ENCODE peak calls at places on chromosome 18, in six cellular contexts. P is CD8-positive, alpha-beta memory T cell; L is cardiac muscle cell; T is mammary epithelial cell; K is PC-9; W is GM23248. V is an unnamed sample.

GRCh38 chr18:33818145-33818544 is 240.1 kb downstream of the ASXL3 start:
- DNase-seq in P (no peak), K (no peak), W (no peak), L (no peak), T (no peak), V (no peak)

GRCh38 chr18:47420130-47420529 is 168.7 kb upstream of the SKOR2 start:
- DNase-seq in W (no peak), T (no peak), P (no peak), K (no peak), L (no peak), V (no peak)

GRCh38 chr18:6997802-6998201 is 119.8 kb downstream of the LAMA1 start:
- DNase-seq in W (peak; percentile 44), T (no peak), K (no peak), P (no peak), L (peak; percentile 89), V (no peak)

GRCh38 chr18:10259075-10259474 is 195.4 kb upstream of the APCDD1 start:
- DNase-seq in W (no peak), L (no peak), K (no peak), P (no peak), T (no peak), V (no peak)

GRCh38 chr18:37253424-37254255 is 312.0 kb downstream of the CELF4 start:
- DNase-seq in K (peak; percentile 52), W (peak; percentile 25), T (no peak), P (no peak), L (peak; percentile 13), V (no peak)

GRCh38 chr18:23020555-23021294 is 87.6 kb downstream of the RBBP8 start:
- DNase-seq in P (no peak), L (no peak), T (no peak), K (no peak), W (no peak), V (no peak)

GRCh38 chr18:40904295-40904694 is 1050.7 kb upstream of the PIK3C3 start:
- DNase-seq in P (no peak), T (no peak), W (peak; percentile 9), L (no peak), K (no peak), V (no peak)

GRCh38 chr18:56233595-56233994 is 404.8 kb downstream of the TXNL1 start:
- DNase-seq in P (no peak), L (peak; percentile 89), T (peak; percentile 79), W (peak; percentile 93), K (no peak), V (peak; percentile 58)

GRCh38 chr18:50729986-50730385 is 89.8 kb downstream of the MRO start:
- DNase-seq in P (no peak), W (no peak), K (no peak), T (no peak), L (no peak), V (no peak)

GRCh38 chr18:63342206-63342605 is 22.6 kb upstream of the BCL2 start:
- DNase-seq in P (no peak), W (peak; percentile 37), K (no peak), L (peak; percentile 53), T (no peak), V (no peak)

GRCh38 chr18:75678662-75679061 is 251.2 kb upstream of the SMIM21 start:
- DNase-seq in K (no peak), L (peak; percentile 54), W (no peak), T (no peak), P (no peak), V (no peak)

GRCh38 chr18:51235011-51235789 is 37.7 kb upstream of the MEX3C start:
- DNase-seq in T (peak; percentile 67), W (peak; percentile 17), P (no peak), K (peak; percentile 26), L (peak; percentile 55), V (peak; percentile 6)

GRCh38 chr18:26540041-26540628 is 8.2 kb downstream of the KCTD1 start:
- DNase-seq in P (no peak), W (peak; percentile 61), L (peak; percentile 38), T (peak; percentile 90), K (no peak), V (no peak)

GRCh38 chr18:42182728-42183700 is 228.0 kb downstream of the PIK3C3 start:
- DNase-seq in W (peak; percentile 58), K (no peak), L (peak; percentile 9), P (no peak), T (peak; percentile 59), V (no peak)

GRCh38 chr18:9106094-9106493 is 3.6 kb downstream of the NDUFV2 start:
- DNase-seq in K (no peak), T (no peak), P (no peak), L (no peak), W (no peak), V (no peak)

GRCh38 chr18:35582899-35583558 is 1.5 kb downstream of the GALNT1 start:
- DNase-seq in T (peak; percentile 5), L (peak; percentile 42), K (peak; percentile 9), W (peak; percentile 22), P (no peak), V (no peak)

GRCh38 chr18:26454616-26455015 is 93.7 kb downstream of the KCTD1 start:
- DNase-seq in K (no peak), W (no peak), L (no peak), T (no peak), P (no peak), V (no peak)

GRCh38 chr18:54923339-54923956 is 35.8 kb downstream of the CCDC68 start:
- DNase-seq in W (no peak), T (no peak), L (peak; percentile 18), P (no peak), K (no peak), V (no peak)

GRCh38 chr18:21599585-21600525 is 649 bp downstream of the ESCO1 start:
- DNase-seq in W (peak; percentile 71), T (no peak), P (no peak), K (peak; percentile 54), L (peak; percentile 6), V (no peak)

GRCh38 chr18:54149078-54149697 is 75.3 kb downstream of the MBD2 start:
- DNase-seq in T (peak; percentile 89), W (peak; percentile 93), P (no peak), K (peak; percentile 47), L (peak; percentile 93), V (peak; percentile 78)

GRCh38 chr18:57801379-57802165 is 1.5 kb downstream of the ATP8B1 start:
- DNase-seq in W (peak; percentile 60), T (no peak), L (no peak), K (no peak), P (no peak), V (no peak)

GRCh38 chr18:74524097-74524496 is 10.2 kb upstream of the CNDP1 start:
- DNase-seq in K (no peak), W (no peak), L (peak; percentile 10), P (no peak), T (no peak), V (no peak)

GRCh38 chr18:60980422-60981005 is 352.7 kb upstream of the CDH20 start:
- DNase-seq in W (no peak), P (no peak), T (no peak), L (no peak), K (no peak), V (no peak)

GRCh38 chr18:5456577-5457466 is 87.0 kb downstream of the EPB41L3 start:
- DNase-seq in L (peak; percentile 71), P (no peak), K (no peak), W (peak; percentile 68), T (no peak), V (no peak)

GRCh38 chr18:10304853-10305252 is 149.6 kb upstream of the APCDD1 start:
- DNase-seq in T (peak; percentile 70), K (no peak), L (peak; percentile 83), W (peak; percentile 92), P (no peak), V (peak; percentile 17)

GRCh38 chr18:59876310-59876626 is 23.5 kb upstream of the PMAIP1 start:
- DNase-seq in P (no peak), T (no peak), K (no peak), L (no peak), W (no peak), V (no peak)

GRCh38 chr18:12023375-12023774 is 42.1 kb downstream of the IMPA2 start:
- DNase-seq in T (peak; percentile 76), W (no peak), K (no peak), P (no peak), L (no peak), V (no peak)

GRCh38 chr18:47490882-47491281 is 239.4 kb upstream of the SKOR2 start:
- DNase-seq in P (no peak), T (no peak), K (no peak), L (no peak), W (no peak), V (peak; percentile 27)

GRCh38 chr18:54261894-54262293 is 7.4 kb upstream of the POLI start:
- DNase-seq in K (no peak), W (no peak), T (no peak), P (no peak), L (peak; percentile 54), V (no peak)

GRCh38 chr18:3305933-3306332 is 44.0 kb downstream of the MYL12B start:
- DNase-seq in T (peak; percentile 80), P (no peak), L (peak; percentile 74), W (peak; percentile 41), K (no peak), V (peak; percentile 59)

GRCh38 chr18:14919666-14920065 is 171.7 kb downstream of the ANKRD30B start:
- DNase-seq in L (no peak), K (no peak), P (no peak), T (no peak), W (no peak), V (no peak)
- H3K9me3 ChIP-seq in L (no peaks in the 10 kb centered on the region), K (no peaks in the 10 kb centered on the region), P (no peaks in the 10 kb centered on the region), T (peaks cover 7% of the 10 kb centered on the region), W (no peaks in the 10 kb centered on the region), V (no peaks in the 10 kb centered on the region)

DNA sequence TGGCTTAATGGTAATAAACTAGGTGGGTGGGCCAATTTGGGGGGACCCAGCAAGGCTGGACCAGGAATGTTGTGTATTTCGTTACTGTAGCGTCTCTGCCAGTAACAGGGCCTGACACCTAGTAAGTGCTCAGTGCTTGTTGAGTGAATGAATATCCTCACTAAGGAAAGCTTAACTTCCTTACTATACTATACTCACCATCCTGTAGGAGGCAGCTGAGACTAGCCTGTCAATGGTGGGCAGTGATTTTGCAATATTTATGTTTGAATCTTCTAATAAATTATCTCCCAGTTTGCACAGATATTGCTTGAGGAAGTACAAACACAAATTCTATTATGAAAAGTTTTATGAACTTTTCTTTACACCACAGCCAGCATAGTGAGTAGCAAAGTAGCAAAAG is 370.7 kb upstream of the SYT4 start:
- DNase-seq in P (no peak), T (no peak), L (no peak), W (peak; percentile 4), K (no peak), V (no peak)
- H3K9me3 ChIP-seq in P (no peaks in the 10 kb centered on the region), T (peaks cover 2% of the 10 kb centered on the region), L (no peaks in the 10 kb centered on the region), W (no peaks in the 10 kb centered on the region), K (no peaks in the 10 kb centered on the region), V (no peaks in the 10 kb centered on the region)

GRCh38 chr18:44041553-44042418 is 638.9 kb upstream of the SETBP1 start:
- DNase-seq in L (no peak), T (no peak), W (no peak), P (no peak), K (no peak), V (no peak)
- H3K9me3 ChIP-seq in L (no peaks in the 10 kb centered on the region), T (no peaks in the 10 kb centered on the region), W (no peaks in the 10 kb centered on the region), P (no peaks in the 10 kb centered on the region), K (no peaks in the 10 kb centered on the region), V (no peaks in the 10 kb centered on the region)

GRCh38 chr18:46373787-46374186 is 269.6 kb downstream of the HAUS1 start:
- DNase-seq in K (no peak), T (no peak), W (no peak), L (no peak), P (no peak), V (no peak)
- H3K9me3 ChIP-seq in K (no peaks in the 10 kb centered on the region), T (no peaks in the 10 kb centered on the region), W (no peaks in the 10 kb centered on the region), L (no peaks in the 10 kb centered on the region), P (no peaks in the 10 kb centered on the region), V (no peaks in the 10 kb centered on the region)